ENCODE peak calls at places on chromosomes 6 and 20, in eight cellular contexts. U is ovary, W is IMR-90, G is right lobe of liver, B is tibial nerve, V is heart left ventricle, F is transverse colon, T is breast epithelium. R is an unnamed sample.

GRCh38 chr6:170178561-170179477 is 112.1 kb downstream of the DLL1 start:
- DNase-seq in U (peak; percentile 23), W (peak; percentile 21), G (peak; percentile 82), B (no peak), V (no peak), F (peak; percentile 51), T (no peak), R (peak; percentile 48)

GRCh38 chr6:107730106-107730505 is 94.0 kb downstream of the SCML4 start:
- DNase-seq in U (no peak), W (no peak), G (no peak), B (no peak), V (no peak), F (peak; percentile 22), T (no peak), R (no peak)

GRCh38 chr20:4726710-4727391 is 5.1 kb downstream of the PRND start:
- DNase-seq in U (no peak), W (peak; percentile 82), G (no peak), B (peak; percentile 36), V (no peak), F (peak; percentile 20), T (no peak), R (peak; percentile 22)

GRCh38 chr6:38510205-38510604 is 129.5 kb downstream of the BTBD9 start:
- DNase-seq in U (no peak), W (peak; percentile 73), G (no peak), B (no peak), V (no peak), F (no peak), T (no peak), R (no peak)

GRCh38 chr6:10081075-10081474 is 333.8 kb downstream of the TFAP2A start:
- DNase-seq in U (no peak), W (no peak), G (no peak), B (no peak), V (no peak), F (no peak), T (no peak), R (no peak)

GRCh38 chr20:58550661-58551060 is 35.5 kb upstream of the APCDD1L start:
- DNase-seq in U (no peak), W (peak; percentile 97), G (no peak), B (no peak), V (no peak), F (no peak), T (peak; percentile 51), R (peak; percentile 67)

GRCh38 chr6:23329091-23329490 is 759.7 kb downstream of the HDGFL1 start:
- DNase-seq in U (no peak), W (no peak), G (no peak), B (no peak), V (no peak), F (no peak), T (no peak), R (no peak)

GRCh38 chr6:4350571-4351505 is 215.5 kb upstream of the ECI2 start:
- DNase-seq in U (no peak), W (peak; percentile 73), G (no peak), B (no peak), V (peak; percentile 75), F (no peak), T (no peak), R (no peak)

GRCh38 chr6:161228911-161229591 is 44.8 kb downstream of the AGPAT4 start:
- DNase-seq in U (no peak), W (peak; percentile 95), G (no peak), B (no peak), V (no peak), F (no peak), T (no peak), R (no peak)

GRCh38 chr6:47106721-47107197 is 64.6 kb upstream of the ADGRF1 start:
- DNase-seq in U (no peak), W (no peak), G (no peak), B (no peak), V (no peak), F (no peak), T (no peak), R (no peak)

GRCh38 chr20:37314099-37314498 is 24.6 kb downstream of the MANBAL start:
- DNase-seq in U (no peak), W (no peak), G (no peak), B (no peak), V (no peak), F (no peak), T (no peak), R (no peak)

GRCh38 chr20:38272961-38273360 is 12.4 kb upstream of the KIAA1755 start:
- DNase-seq in U (no peak), W (peak; percentile 88), G (no peak), B (no peak), V (peak; percentile 53), F (no peak), T (no peak), R (peak; percentile 26)

GRCh38 chr20:34114809-34115208 is 2.8 kb upstream of the EIF2S2 start:
- DNase-seq in U (no peak), W (no peak), G (no peak), B (no peak), V (no peak), F (no peak), T (no peak), R (no peak)

GRCh38 chr6:170250981-170251775 is 39.7 kb downstream of the DLL1 start:
- DNase-seq in U (no peak), W (no peak), G (peak; percentile 6), B (no peak), V (no peak), F (no peak), T (no peak), R (no peak)

GRCh38 chr20:38128691-38129090 is 36.4 kb downstream of the TGM2 start:
- DNase-seq in U (no peak), W (no peak), G (no peak), B (no peak), V (no peak), F (no peak), T (no peak), R (no peak)

GRCh38 chr6:136087986-136088385 is 162.1 kb downstream of the MTFR2 start:
- DNase-seq in U (no peak), W (peak; percentile 82), G (no peak), B (no peak), V (no peak), F (no peak), T (no peak), R (no peak)

GRCh38 chr20:31698803-31699718 is 23.6 kb downstream of the BCL2L1 start:
- DNase-seq in U (no peak), W (peak; percentile 98), G (peak; percentile 57), B (peak; percentile 83), V (peak; percentile 70), F (peak; percentile 67), T (no peak), R (peak; percentile 70)

GRCh38 chr6:106629103-106629858 is at the start of the genes QRSL1 and RTN4IP1:
- DNase-seq in U (peak; percentile 87), W (peak; percentile 92), G (peak; percentile 81), B (peak; percentile 92), V (peak; percentile 89), F (peak; percentile 89), T (peak; percentile 83), R (peak; percentile 87)
- TF ChIP-seq POLR2A in U (peak; percentile 27), W (peak; percentile 63), G (peak; percentile 74), B (no peak), V (no peak), F (peak; percentile 70), T (no peak), R (peak; percentile 72)

GRCh38 chr6:131792091-131792496 is 15.7 kb upstream of the ENPP1 start:
- DNase-seq in U (no peak), W (peak; percentile 49), G (no peak), B (no peak), V (no peak), F (no peak), T (no peak), R (no peak)
- TF ChIP-seq CTCF in U (no peak), W (no peak), G (no peak), B (no peak), V (no peak), F (no peak), T (no peak), R (no peak)

GRCh38 chr20:12057778-12058177 is 140.1 kb downstream of the BTBD3 start:
- DNase-seq in U (no peak), W (no peak), G (no peak), B (no peak), V (no peak), F (no peak), T (no peak), R (no peak)

GRCh38 chr20:12056836-12057235 is 139.1 kb downstream of the BTBD3 start:
- DNase-seq in U (no peak), W (no peak), G (no peak), B (no peak), V (no peak), F (no peak), T (no peak), R (no peak)

GRCh38 chr20:12061471-12061870 is 143.8 kb downstream of the BTBD3 start:
- DNase-seq in U (no peak), W (no peak), G (no peak), B (no peak), V (no peak), F (no peak), T (no peak), R (no peak)

GRCh38 chr20:12054556-12054955 is 136.9 kb downstream of the BTBD3 start:
- DNase-seq in U (no peak), W (no peak), G (no peak), B (no peak), V (no peak), F (no peak), T (no peak), R (no peak)

GRCh38 chr20:12058201-12058600 is 140.5 kb downstream of the BTBD3 start:
- DNase-seq in U (no peak), W (no peak), G (no peak), B (no peak), V (no peak), F (no peak), T (no peak), R (no peak)
- TF ChIP-seq POLR2A in U (no peak), W (no peak), G (no peak), B (no peak), V (no peak), F (no peak), T (no peak), R (no peak)

GRCh38 chr6:158567871-158568401 is 8.0 kb downstream of the TMEM181 start:
- DNase-seq in U (no peak), W (no peak), G (no peak), B (no peak), V (no peak), F (no peak), T (peak; percentile 7), R (no peak)

GRCh38 chr6:158568549-158568948 is 8.7 kb downstream of the TMEM181 start:
- DNase-seq in U (no peak), W (no peak), G (no peak), B (no peak), V (no peak), F (no peak), T (peak; percentile 15), R (no peak)

GRCh38 chr6:158565482-158566040 is 5.7 kb downstream of the TMEM181 start:
- DNase-seq in U (no peak), W (no peak), G (no peak), B (no peak), V (no peak), F (no peak), T (peak; percentile 28), R (no peak)

GRCh38 chr6:158566207-158566818 is 6.4 kb downstream of the TMEM181 start:
- DNase-seq in U (no peak), W (no peak), G (no peak), B (no peak), V (no peak), F (no peak), T (peak; percentile 34), R (no peak)

DNA sequence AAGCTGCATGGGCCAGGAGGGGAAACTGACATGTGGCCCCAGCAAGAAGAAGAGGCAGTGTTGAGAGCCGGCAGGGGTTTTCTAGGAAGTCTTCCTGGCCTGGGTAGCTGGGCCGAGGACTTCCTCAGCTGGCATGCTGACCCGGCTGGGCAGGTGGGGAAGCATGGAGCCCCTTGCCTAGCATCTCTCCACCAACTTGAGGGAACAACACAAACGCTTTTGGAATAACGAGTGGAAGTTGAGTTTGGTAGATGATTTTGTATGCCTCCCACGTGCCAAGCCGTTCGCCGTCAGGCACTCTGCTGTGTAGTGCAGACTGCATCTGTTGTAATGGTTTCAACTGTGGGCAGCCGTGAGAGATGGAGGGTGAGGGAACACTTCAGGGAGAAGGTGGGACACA is 7.3 kb downstream of the TMEM181 start:
- DNase-seq in U (no peak), W (no peak), G (no peak), B (no peak), V (no peak), F (no peak), T (peak; percentile 31), R (no peak)
- TF ChIP-seq CTCF in U (no peak), W (no peak), G (no peak), B (no peak), V (no peak), F (no peak), T (no peak), R (no peak)

R was measured in adrenal gland.